ENCODE peak calls at places on chromosome 6, in four cellular contexts. One of them, this sample, is unnamed.
A peak's percentile ranks its signal among the peaks of the same experiment; 100 is the strongest.

GRCh38 chr6:40039042-40039441 is 104.8 kb upstream of the MOCS1 start:
- DNase-seq in GM12878: no peak
- DNase-seq in HepG2: no peak
- DNase-seq in H1: no peak
- DNase-seq in this sample: no peak

GRCh38 chr6:133923938-133924593 is 29.0 kb upstream of the TBPL1 start:
- DNase-seq in HepG2: peak; percentile 81
- DNase-seq in GM12878: peak; percentile 33
- DNase-seq in H1: no peak
- DNase-seq in this sample: no peak

GRCh38 chr6:10256113-10256690 is 158.7 kb downstream of the TFAP2A start:
- DNase-seq in GM12878: no peak
- DNase-seq in HepG2: no peak
- DNase-seq in H1: no peak
- DNase-seq in this sample: peak; percentile 2

GRCh38 chr6:113622254-113622653 is 234.9 kb upstream of the MARCKS start:
- DNase-seq in HepG2: no peak
- DNase-seq in GM12878: no peak
- DNase-seq in H1: no peak
- DNase-seq in this sample: no peak

GRCh38 chr6:101926149-101926925 is 532.8 kb downstream of the GRIK2 start:
- DNase-seq in H1: no peak
- DNase-seq in GM12878: no peak
- DNase-seq in HepG2: no peak
- DNase-seq in this sample: no peak

GRCh38 chr6:10315631-10316145 is 99.2 kb downstream of the TFAP2A start:
- DNase-seq in H1: no peak
- DNase-seq in HepG2: no peak
- DNase-seq in GM12878: no peak
- DNase-seq in this sample: no peak

GRCh38 chr6:13813621-13814175 is 659 bp downstream of the MCUR1 start:
- DNase-seq in H1: peak; percentile 59
- DNase-seq in HepG2: peak; percentile 84
- DNase-seq in GM12878: no peak
- DNase-seq in this sample: no peak

GRCh38 chr6:132213732-132214131 is 187.5 kb downstream of the MOXD1 start:
- DNase-seq in H1: no peak
- DNase-seq in GM12878: no peak
- DNase-seq in HepG2: no peak
- DNase-seq in this sample: no peak

GRCh38 chr6:9502991-9503761 is 911.7 kb downstream of the TFAP2A start:
- DNase-seq in HepG2: no peak
- DNase-seq in H1: no peak
- DNase-seq in GM12878: no peak
- DNase-seq in this sample: no peak

GRCh38 chr6:30136570-30137286 is 788 bp downstream of the TRIM40 start:
- DNase-seq in HepG2: no peak
- DNase-seq in H1: no peak
- DNase-seq in GM12878: no peak
- DNase-seq in this sample: no peak

GRCh38 chr6:89122625-89123024 is 4.8 kb upstream of the SRSF12 start:
- DNase-seq in GM12878: no peak
- DNase-seq in H1: no peak
- DNase-seq in HepG2: peak; percentile 53
- DNase-seq in this sample: no peak

GRCh38 chr6:26087284-26088115 is at the start of gene HFE:
- DNase-seq in GM12878: no peak
- DNase-seq in HepG2: peak; percentile 55
- DNase-seq in H1: no peak
- DNase-seq in this sample: no peak

GRCh38 chr6:11791354-11792107 is 12.9 kb upstream of the ADTRP start:
- DNase-seq in H1: no peak
- DNase-seq in GM12878: no peak
- DNase-seq in HepG2: no peak
- DNase-seq in this sample: no peak

GRCh38 chr6:170046786-170047626 is 243.9 kb downstream of the DLL1 start:
- DNase-seq in GM12878: no peak
- DNase-seq in H1: no peak
- DNase-seq in HepG2: no peak
- DNase-seq in this sample: no peak
- TF ChIP-seq POLR2AphosphoS5 in GM12878: no peak
- TF ChIP-seq POLR2AphosphoS5 in H1: no peak
- TF ChIP-seq POLR2AphosphoS5 in HepG2: no peak
- TF ChIP-seq POLR2AphosphoS5 in this sample: no peak

DNA sequence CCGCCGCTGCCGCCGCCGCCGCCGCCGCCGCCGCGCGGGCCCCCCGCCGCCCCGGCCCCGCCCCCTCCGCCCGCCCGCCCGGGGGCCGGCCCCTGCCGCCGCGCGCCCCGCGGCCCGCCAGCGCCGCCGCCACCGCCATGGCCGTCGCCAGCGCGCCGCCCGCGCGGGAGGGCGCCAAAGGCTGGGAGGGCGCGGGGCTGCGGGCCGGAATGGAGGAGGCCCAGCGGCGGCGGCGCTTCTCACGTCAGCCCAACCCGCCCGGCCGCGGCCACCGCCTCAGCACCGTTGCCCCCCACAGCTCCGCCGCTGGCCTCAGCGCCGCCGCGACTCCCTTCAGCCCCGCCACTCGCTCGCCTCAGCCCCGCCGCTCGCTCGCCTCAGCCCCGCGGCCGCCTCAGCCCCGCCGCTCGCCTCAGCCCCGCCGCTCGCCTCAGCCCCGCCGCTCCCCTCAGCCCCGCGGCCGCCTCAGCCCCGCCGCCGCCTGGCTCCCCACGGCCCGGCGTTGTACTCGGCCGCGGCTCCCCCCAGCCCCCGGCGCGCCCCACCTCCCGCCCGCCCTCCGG is at the start of gene PHF10:
- DNase-seq in HepG2: no peak
- DNase-seq in GM12878: no peak
- DNase-seq in H1: no peak
- DNase-seq in this sample: peak; percentile 44
- TF ChIP-seq TAF1 in HepG2: no peak
- TF ChIP-seq TAF1 in GM12878: no peak
- TF ChIP-seq TAF1 in H1: no peak
- TF ChIP-seq TAF1 in this sample: no peak

GRCh38 chr6:106730264-106730663 is 100.9 kb downstream of the QRSL1 start:
- DNase-seq in GM12878: no peak
- DNase-seq in HepG2: no peak
- DNase-seq in H1: no peak
- DNase-seq in this sample: no peak

GRCh38 chr6:106730672-106731071 is 101.3 kb downstream of the QRSL1 start:
- DNase-seq in GM12878: no peak
- DNase-seq in HepG2: no peak
- DNase-seq in H1: no peak
- DNase-seq in this sample: no peak

GRCh38 chr6:106729848-106730247 is 100.5 kb downstream of the QRSL1 start:
- DNase-seq in HepG2: no peak
- DNase-seq in H1: no peak
- DNase-seq in GM12878: no peak
- DNase-seq in this sample: no peak

GRCh38 chr6:106727480-106728153 is 98.2 kb downstream of the QRSL1 start:
- DNase-seq in GM12878: no peak
- DNase-seq in H1: no peak
- DNase-seq in HepG2: no peak
- DNase-seq in this sample: no peak

GRCh38 chr6:106728296-106728870 is 99.0 kb downstream of the QRSL1 start:
- DNase-seq in GM12878: no peak
- DNase-seq in H1: no peak
- DNase-seq in HepG2: no peak
- DNase-seq in this sample: no peak
- TF ChIP-seq POLR2AphosphoS5 in GM12878: no peak
- TF ChIP-seq POLR2AphosphoS5 in H1: no peak
- TF ChIP-seq POLR2AphosphoS5 in HepG2: no peak
- TF ChIP-seq POLR2AphosphoS5 in this sample: no peak

GRCh38 chr6:37807656-37808055 is 11.9 kb upstream of the ZFAND3 start:
- DNase-seq in GM12878: no peak
- DNase-seq in H1: no peak
- DNase-seq in HepG2: no peak
- DNase-seq in this sample: no peak
- TF ChIP-seq TAF1 in GM12878: no peak
- TF ChIP-seq TAF1 in H1: no peak
- TF ChIP-seq TAF1 in HepG2: no peak
- TF ChIP-seq TAF1 in this sample: no peak

This sample was measured in GM12892.